ENCODE peak calls at places on chromosomes 7 and 10, in four cellular contexts. Y is Peyer's patch, B is right atrium auricular region, V is breast epithelium. X is an unnamed sample.

GRCh38 chr7:127844707-127845331 is 186.4 kb downstream of the LRRC4 start:
- DNase-seq in Y (no peak), B (no peak), V (peak), X (no peak)

GRCh38 chr7:503575-504111 is 16.0 kb downstream of the PDGFA start:
- DNase-seq in Y (no peak), B (no peak), V (no peak), X (peak)

GRCh38 chr10:131137223-131137622 is 174.3 kb downstream of the TCERG1L start:
- DNase-seq in Y (no peak), B (no peak), V (no peak), X (no peak)

GRCh38 chr7:2553831-2554581 is 1.3 kb downstream of the BRAT1 start:
- DNase-seq in Y (no peak), B (no peak), V (no peak), X (no peak)

GRCh38 chr10:102643346-102644065 is 773 bp upstream of the TRIM8 start:
- DNase-seq in Y (peak), B (no peak), V (peak), X (no peak)

GRCh38 chr10:35946556-35946955 is 304.5 kb upstream of the FZD8 start:
- DNase-seq in Y (no peak), B (no peak), V (no peak), X (no peak)

GRCh38 chr10:67785098-67785497 is 52.9 kb downstream of the DNAJC12 start:
- DNase-seq in Y (no peak), B (no peak), V (no peak), X (no peak)

GRCh38 chr7:140027866-140028265 is 34.9 kb downstream of the PARP12 start:
- DNase-seq in Y (peak), B (no peak), V (no peak), X (no peak)

GRCh38 chr7:144384555-144385245 is 18.8 kb downstream of the NOBOX start:
- DNase-seq in Y (no peak), B (peak), V (no peak), X (peak)

GRCh38 chr7:140342732-140343514 is 55.4 kb downstream of the SLC37A3 start:
- DNase-seq in Y (no peak), B (no peak), V (no peak), X (no peak)

GRCh38 chr10:4391683-4392082 is 434.3 kb upstream of the AKR1E2 start:
- DNase-seq in Y (no peak), B (no peak), V (no peak), X (no peak)

GRCh38 chr7:110170762-110171161 is 920.2 kb upstream of the LRRN3 start:
- DNase-seq in Y (no peak), B (no peak), V (no peak), X (no peak)

GRCh38 chr10:25758041-25758457 is 176.0 kb upstream of the MYO3A start:
- DNase-seq in Y (no peak), B (no peak), V (no peak), X (no peak)

GRCh38 chr10:116801658-116802057 is 47.6 kb upstream of the ENO4 start:
- DNase-seq in Y (no peak), B (no peak), V (no peak), X (no peak)

GRCh38 chr10:95756061-95756751 is at the start of gene ENTPD1:
- DNase-seq in Y (peak), B (no peak), V (no peak), X (no peak)

GRCh38 chr10:113762083-113762482 is 10.6 kb downstream of the PLEKHS1 start:
- DNase-seq in Y (no peak), B (no peak), V (no peak), X (no peak)

GRCh38 chr10:97757471-97757870 is 14.3 kb downstream of the SFRP5 start:
- DNase-seq in Y (no peak), B (no peak), V (no peak), X (no peak)

GRCh38 chr10:15168296-15168780 is at the start of gene NMT2:
- DNase-seq in Y (peak), B (peak), V (peak), X (peak)

GRCh38 chr10:43055991-43056567 is 20.8 kb upstream of the RET start:
- DNase-seq in Y (no peak), B (no peak), V (no peak), X (no peak)

GRCh38 chr7:18570890-18571478 is 75.4 kb downstream of the HDAC9 start:
- DNase-seq in Y (no peak), B (no peak), V (no peak), X (no peak)

GRCh38 chr10:59954296-59954695 is 47.9 kb upstream of the CCDC6 start:
- DNase-seq in Y (no peak), B (no peak), V (no peak), X (no peak)

GRCh38 chr7:34320926-34321609 is 336.9 kb upstream of the NPSR1 start:
- DNase-seq in Y (no peak), B (peak), V (peak), X (no peak)

GRCh38 chr7:131284702-131285419 is 42.8 kb upstream of the MKLN1 start:
- DNase-seq in Y (no peak), B (peak), V (peak), X (peak)

GRCh38 chr10:3226960-3227724 is 54.6 kb upstream of the PITRM1 start:
- DNase-seq in Y (no peak), B (no peak), V (no peak), X (no peak)

GRCh38 chr10:84540022-84540616 is 211.7 kb downstream of the CCSER2 start:
- DNase-seq in Y (no peak), B (no peak), V (no peak), X (no peak)

GRCh38 chr7:146735992-146736391 is 619.4 kb downstream of the CNTNAP2 start:
- DNase-seq in Y (no peak), B (no peak), V (no peak), X (no peak)

GRCh38 chr10:119090968-119091367 is 10.4 kb upstream of the EIF3A start:
- DNase-seq in Y (no peak), B (no peak), V (no peak), X (no peak)

GRCh38 chr10:123086281-123086680 is 49.5 kb upstream of the HMX3 start:
- DNase-seq in Y (no peak), B (no peak), V (no peak), X (no peak)

GRCh38 chr7:72249106-72249505 is 163.0 kb downstream of the CALN1 start:
- DNase-seq in Y (no peak), B (no peak), V (no peak), X (no peak)

GRCh38 chr10:89242340-89242680 is 9.3 kb downstream of the LIPA start:
- DNase-seq in Y (no peak), B (no peak), V (no peak), X (no peak)

GRCh38 chr7:116741625-116742316 is 69.8 kb downstream of the MET start:
- DNase-seq in Y (no peak), B (no peak), V (no peak), X (no peak)

GRCh38 chr7:157575181-157575580 is 238.4 kb downstream of the DNAJB6 start:
- DNase-seq in Y (no peak), B (no peak), V (no peak), X (no peak)

GRCh38 chr7:137578541-137578940 is 235.0 kb upstream of the PTN start:
- DNase-seq in Y (no peak), B (no peak), V (no peak), X (no peak)

GRCh38 chr10:25811141-25811685 is 122.8 kb upstream of the MYO3A start:
- DNase-seq in Y (no peak), B (no peak), V (no peak), X (no peak)

GRCh38 chr7:132394283-132395003 is 181.8 kb downstream of the PLXNA4 start:
- DNase-seq in Y (no peak), B (no peak), V (no peak), X (no peak)

GRCh38 chr7:151628846-151629604 is 109.3 kb upstream of the RHEB start:
- DNase-seq in Y (no peak), B (no peak), V (no peak), X (no peak)

GRCh38 chr7:7504910-7505704 is 30.6 kb downstream of the COL28A1 start:
- DNase-seq in Y (no peak), B (no peak), V (no peak), X (no peak)
- H3K27ac ChIP-seq in Y (no peak), B (no peak), V (no peak), X (no peak)

GRCh38 chr10:61904711-61905445 is 3.4 kb downstream of the ARID5B start:
- DNase-seq in Y (peak), B (peak), V (peak), X (no peak)
- H3K4me3 ChIP-seq in Y (peak), B (no peak), V (peak), X (peak)

GRCh38 chr10:45809829-45810228 is 37.5 kb downstream of the AGAP4 start:
- DNase-seq in Y (no peak), B (no peak), V (no peak), X (no peak)
- TF ChIP-seq CTCF in Y (no peak), B (no peak), V (no peak), X (no peak)

GRCh38 chr7:29812185-29812876 is 6.0 kb downstream of the WIPF3 start:
- DNase-seq in Y (no peak), B (no peak), V (no peak), X (no peak)
- H3K27ac ChIP-seq in Y (no peak), B (no peak), V (no peak), X (no peak)

X was measured in coronary artery.